ENCODE peak calls at places on chromosome 11, in ten cellular contexts. B is colonic mucosa, H is pancreas, S is IMR-90, N is Calu3, L is lower leg skin, C is body of pancreas, M is astrocyte of the spinal cord, V is HCT116, D is right lobe of liver. O is an unnamed sample.

GRCh38 chr11:66464916-66465315 is 1.8 kb upstream of the PELI3 start:
- DNase-seq in N (no peak), L (no peak), S (no peak), H (no peak), M (no peak), V (no peak), B (no peak), C (no peak), D (no peak), O (no peak)

GRCh38 chr11:88709567-88709966 is 356.2 kb downstream of the GRM5 start:
- DNase-seq in S (no peak), L (no peak), V (no peak), D (peak; percentile 30), N (peak; percentile 69), H (no peak), M (no peak), C (no peak), B (peak; percentile 25), O (no peak)

GRCh38 chr11:27934830-27935145 is 173.2 kb downstream of the KIF18A start:
- DNase-seq in B (no peak), H (no peak), S (peak; percentile 98), V (peak; percentile 93), M (peak; percentile 95), N (peak; percentile 53), D (no peak), L (no peak), C (no peak), O (no peak)

GRCh38 chr11:61489833-61490585 is 18.5 kb upstream of the LRRC10B start:
- DNase-seq in N (no peak), B (no peak), V (no peak), C (no peak), H (no peak), D (peak; percentile 68), S (peak; percentile 10), L (no peak), M (no peak), O (peak; percentile 59)

GRCh38 chr11:128328955-128329551 is 258.3 kb downstream of the ETS1 start:
- DNase-seq in B (no peak), D (peak; percentile 61), C (no peak), M (no peak), H (no peak), N (no peak), L (no peak), V (no peak), S (no peak), O (no peak)

GRCh38 chr11:124717421-124717785 is 22.3 kb upstream of the NRGN start:
- DNase-seq in L (no peak), D (no peak), N (no peak), M (no peak), C (no peak), H (no peak), V (no peak), S (peak; percentile 59), B (no peak), O (no peak)

GRCh38 chr11:76237914-76238313 is 31.6 kb upstream of the WNT11 start:
- DNase-seq in D (no peak), S (peak; percentile 13), H (no peak), B (peak; percentile 26), L (no peak), M (no peak), C (no peak), V (peak; percentile 48), N (peak; percentile 15), O (no peak)

GRCh38 chr11:10322830-10323792 is 18.2 kb downstream of the ADM start:
- DNase-seq in N (peak; percentile 56), C (peak; percentile 73), S (peak; percentile 93), V (peak; percentile 81), D (peak; percentile 28), H (peak; percentile 69), M (peak; percentile 93), B (peak; percentile 79), L (peak; percentile 75), O (no peak)

GRCh38 chr11:130652671-130653335 is 204.4 kb downstream of the ADAMTS15 start:
- DNase-seq in C (peak; percentile 54), L (peak; percentile 79), H (no peak), N (no peak), B (no peak), S (peak; percentile 89), V (no peak), M (peak; percentile 78), D (peak; percentile 47), O (no peak)

GRCh38 chr11:99865951-99866350 is 821.1 kb upstream of the ARHGAP42 start:
- DNase-seq in V (no peak), M (no peak), C (no peak), N (no peak), H (no peak), D (no peak), L (no peak), B (no peak), S (no peak), O (no peak)

GRCh38 chr11:111778047-111778558 is 11.9 kb upstream of the PPP2R1B start:
- DNase-seq in B (no peak), M (no peak), L (no peak), C (no peak), H (no peak), N (no peak), S (no peak), V (no peak), D (no peak), O (no peak)

GRCh38 chr11:13008625-13009475 is at the start of gene RASSF10:
- DNase-seq in V (no peak), H (peak; percentile 81), S (no peak), C (peak; percentile 29), N (peak; percentile 96), L (peak; percentile 69), B (peak; percentile 93), D (peak; percentile 23), M (peak; percentile 37), O (peak; percentile 89)

GRCh38 chr11:1226981-1227550 is 4.2 kb downstream of the MUC5B start:
- DNase-seq in B (peak; percentile 30), S (peak; percentile 4), N (no peak), L (no peak), V (no peak), D (peak; percentile 19), C (no peak), M (no peak), H (no peak), O (peak; percentile 56)
- TF ChIP-seq CTCF in B (no peak), S (peak; percentile 26), N (peak; percentile 33), L (no peak), V (peak; percentile 36), D (no peak), C (no peak), M (peak; percentile 23), H (no peak), O (peak; percentile 58)

DNA sequence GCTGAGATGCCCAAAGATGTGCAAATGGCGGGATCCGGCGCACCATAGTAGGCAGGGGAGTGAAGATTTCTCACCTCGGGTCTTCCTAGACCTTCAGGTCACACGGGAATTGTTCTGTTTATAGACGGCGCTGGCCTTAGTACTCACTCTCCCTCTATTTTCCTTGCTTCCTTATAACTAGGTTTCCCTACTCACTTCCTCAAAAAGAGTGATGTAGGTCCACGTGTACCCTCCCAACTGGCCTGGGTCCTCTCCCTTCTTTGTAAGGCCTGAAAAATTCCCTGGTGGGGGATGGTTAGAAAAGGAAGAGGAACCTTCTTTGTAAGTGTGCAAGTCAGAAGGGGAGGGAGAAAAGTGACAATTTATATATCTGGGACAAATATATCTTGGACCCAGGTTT is 2.9 kb upstream of the TMEM9B start:
- DNase-seq in C (no peak), N (no peak), D (no peak), L (no peak), B (no peak), M (no peak), H (no peak), V (no peak), S (no peak), O (no peak)
- TF ChIP-seq CTCF in C (no peak), N (no peak), D (no peak), L (no peak), B (no peak), M (no peak), H (no peak), V (no peak), S (no peak), O (no peak)

DNA sequence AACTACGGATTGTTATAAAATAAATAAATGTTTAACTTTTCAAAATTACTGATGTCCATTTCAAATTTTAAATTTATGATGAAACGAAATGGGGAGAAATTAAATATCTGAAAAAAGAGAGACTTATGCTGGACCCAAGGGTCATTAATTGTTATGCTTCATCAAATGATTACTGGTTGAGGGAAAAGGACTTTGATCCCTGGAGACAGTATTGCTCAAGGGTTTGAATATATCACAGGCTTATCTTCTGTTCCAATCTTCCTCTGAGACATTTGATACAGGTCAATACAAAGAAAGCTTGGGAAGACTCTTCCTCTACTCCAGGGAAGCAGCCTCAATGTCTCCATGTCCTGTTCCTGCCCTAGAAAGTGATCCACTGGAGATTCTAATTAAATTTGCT is 623.4 kb upstream of the CCDC90B start:
- DNase-seq in H (no peak), D (no peak), B (no peak), S (no peak), M (no peak), V (no peak), L (no peak), N (no peak), C (no peak), O (no peak)
- TF ChIP-seq CTCF in H (no peak), D (no peak), B (no peak), S (no peak), M (no peak), V (no peak), L (no peak), N (no peak), C (no peak), O (no peak)

GRCh38 chr11:14607713-14608112 is 35.9 kb upstream of the PDE3B start:
- DNase-seq in C (no peak), D (no peak), S (no peak), M (no peak), B (no peak), L (no peak), V (no peak), H (no peak), N (no peak), O (no peak)

GRCh38 chr11:14614223-14614622 is 29.4 kb upstream of the PDE3B start:
- DNase-seq in H (no peak), L (no peak), N (no peak), M (no peak), D (no peak), C (no peak), V (no peak), B (no peak), S (no peak), O (no peak)

GRCh38 chr11:14612624-14613023 is 31.0 kb upstream of the PDE3B start:
- DNase-seq in C (peak; percentile 8), V (no peak), N (no peak), M (no peak), D (no peak), S (no peak), H (no peak), L (no peak), B (no peak), O (no peak)

GRCh38 chr11:14611939-14612338 is 31.7 kb upstream of the PDE3B start:
- DNase-seq in S (no peak), N (no peak), C (no peak), D (no peak), H (no peak), M (no peak), V (no peak), L (no peak), B (no peak), O (no peak)

DNA sequence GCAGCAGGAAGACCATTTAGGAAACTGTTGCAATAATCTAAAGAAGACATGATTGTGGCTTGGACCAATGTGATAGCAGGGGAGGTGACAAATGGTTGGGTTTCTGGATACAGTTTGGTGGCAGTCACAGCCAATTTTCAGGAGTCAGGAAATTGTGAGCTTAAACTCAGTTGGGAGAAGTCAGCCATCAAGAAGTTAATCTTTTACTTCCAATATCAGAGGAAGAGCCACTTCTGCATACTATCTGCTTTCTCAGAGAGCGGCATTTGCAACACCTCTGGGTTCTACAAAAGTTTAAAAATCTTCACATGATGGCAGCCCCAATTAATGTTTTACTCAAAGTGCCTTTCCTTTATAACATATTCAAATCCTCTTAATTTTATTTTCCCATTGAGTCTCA is 33.7 kb upstream of the PDE3B start:
- DNase-seq in V (no peak), N (no peak), S (no peak), B (no peak), C (no peak), L (no peak), H (no peak), M (no peak), D (no peak), O (no peak)
- TF ChIP-seq CTCF in V (no peak), N (no peak), S (no peak), B (no peak), C (no peak), L (no peak), H (no peak), M (no peak), D (no peak), O (no peak)

O was measured in nephron progenitor cell.